ENCODE peak calls at places on chromosomes 11 and 22, in ten cellular contexts. W is HFFc6, L is fibroblast of pulmonary artery, K is Calu3, Q is hepatocyte, T is H9, G is esophagus muscularis mucosa, R is neural progenitor cell, X is fibroblast of lung, E is PC-3. C is an unnamed sample.

GRCh38 chr11:66875376-66875775 is 18.5 kb downstream of the LRFN4 start:
- DNase-seq in X (no peak), Q (no peak), L (no peak), R (no peak), W (no peak), T (no peak), E (no peak), G (no peak), K (no peak), C (no peak)

GRCh38 chr22:27842994-27843431 is 41.5 kb upstream of the MN1 start:
- DNase-seq in W (no peak), Q (no peak), X (no peak), K (no peak), R (no peak), E (no peak), T (no peak), L (no peak), G (no peak), C (no peak)

GRCh38 chr22:40890881-40891280 is 29.0 kb upstream of the DNAJB7 start:
- DNase-seq in L (peak), R (no peak), Q (no peak), K (no peak), W (peak), G (no peak), X (peak), E (no peak), T (no peak), C (no peak)

GRCh38 chr11:33835143-33835878 is 56.6 kb downstream of the LMO2 start:
- DNase-seq in L (peak), K (no peak), W (peak), Q (peak), E (peak), X (peak), R (no peak), T (no peak), G (no peak), C (no peak)

GRCh38 chr22:19105867-19106802 is 16.1 kb downstream of the DGCR2 start:
- DNase-seq in E (peak), G (no peak), K (no peak), X (no peak), W (no peak), Q (no peak), T (peak), R (peak), L (no peak), C (no peak)

GRCh38 chr22:27798526-27799333 is 2.8 kb downstream of the MN1 start:
- DNase-seq in G (no peak), W (no peak), Q (no peak), X (peak), E (no peak), T (peak), R (peak), L (peak), K (no peak), C (no peak)

GRCh38 chr22:34973926-34974325 is 92.0 kb upstream of the ISX start:
- DNase-seq in Q (no peak), R (peak), E (no peak), X (peak), K (no peak), W (no peak), G (no peak), T (no peak), L (no peak), C (no peak)

GRCh38 chr11:47355283-47356128 is 3.0 kb upstream of the MYBPC3 start:
- DNase-seq in T (peak), K (peak), E (peak), G (peak), W (peak), L (peak), R (peak), Q (peak), X (peak), C (no peak)

GRCh38 chr11:12066799-12067508 is 43.4 kb upstream of the MICAL2 start:
- DNase-seq in T (peak), L (peak), G (no peak), R (peak), E (peak), W (peak), Q (peak), X (no peak), K (peak), C (no peak)

GRCh38 chr22:17205432-17205831 is 13.8 kb downstream of the ADA2 start:
- DNase-seq in R (no peak), T (no peak), X (no peak), L (no peak), E (no peak), K (no peak), W (no peak), Q (no peak), G (no peak), C (no peak)

GRCh38 chr22:48157676-48158075 is 1395.2 kb downstream of the TBC1D22A start:
- DNase-seq in T (no peak), X (no peak), R (no peak), W (no peak), Q (no peak), G (no peak), L (no peak), K (no peak), E (no peak), C (no peak)

GRCh38 chr11:64545605-64546004 is 45.4 kb upstream of the SLC22A12 start:
- DNase-seq in X (peak), T (no peak), G (no peak), E (peak), W (peak), R (no peak), L (peak), Q (no peak), K (peak), C (peak)

GRCh38 chr11:94130589-94131362 is 2.1 kb downstream of the PANX1 start:
- DNase-seq in K (no peak), T (no peak), X (peak), Q (peak), E (peak), G (peak), L (peak), W (peak), R (no peak), C (no peak)

GRCh38 chr22:50299724-50300619 is 7.5 kb downstream of the PLXNB2 start:
- DNase-seq in L (no peak), W (no peak), X (no peak), Q (peak), R (peak), G (no peak), E (no peak), T (peak), K (peak), C (no peak)

GRCh38 chr11:17003426-17003825 is 10.8 kb downstream of the PLEKHA7 start:
- DNase-seq in T (no peak), Q (no peak), E (no peak), R (no peak), G (no peak), X (no peak), L (no peak), W (no peak), K (no peak), C (no peak)

GRCh38 chr11:17012179-17012578 is 2.0 kb downstream of the PLEKHA7 start:
- DNase-seq in T (peak), X (no peak), L (no peak), Q (no peak), W (no peak), R (no peak), G (no peak), K (no peak), E (no peak), C (no peak)

GRCh38 chr11:17004486-17005148 is 9.6 kb downstream of the PLEKHA7 start:
- DNase-seq in Q (no peak), K (no peak), X (no peak), L (no peak), T (no peak), G (no peak), E (peak), W (no peak), R (no peak), C (no peak)

GRCh38 chr11:17010851-17011420 is 3.3 kb downstream of the PLEKHA7 start:
- DNase-seq in Q (no peak), T (no peak), K (no peak), R (no peak), L (no peak), G (no peak), X (no peak), W (no peak), E (no peak), C (no peak)

GRCh38 chr11:17008099-17008498 is 6.1 kb downstream of the PLEKHA7 start:
- DNase-seq in T (no peak), R (no peak), G (no peak), L (no peak), W (no peak), K (no peak), Q (no peak), E (no peak), X (no peak), C (no peak)
- TF ChIP-seq CTCF in T (no peak), R (no peak), G (no peak), L (no peak), W (no peak), K (no peak), Q (no peak), E (no peak), X (no peak), C (no peak)

DNA sequence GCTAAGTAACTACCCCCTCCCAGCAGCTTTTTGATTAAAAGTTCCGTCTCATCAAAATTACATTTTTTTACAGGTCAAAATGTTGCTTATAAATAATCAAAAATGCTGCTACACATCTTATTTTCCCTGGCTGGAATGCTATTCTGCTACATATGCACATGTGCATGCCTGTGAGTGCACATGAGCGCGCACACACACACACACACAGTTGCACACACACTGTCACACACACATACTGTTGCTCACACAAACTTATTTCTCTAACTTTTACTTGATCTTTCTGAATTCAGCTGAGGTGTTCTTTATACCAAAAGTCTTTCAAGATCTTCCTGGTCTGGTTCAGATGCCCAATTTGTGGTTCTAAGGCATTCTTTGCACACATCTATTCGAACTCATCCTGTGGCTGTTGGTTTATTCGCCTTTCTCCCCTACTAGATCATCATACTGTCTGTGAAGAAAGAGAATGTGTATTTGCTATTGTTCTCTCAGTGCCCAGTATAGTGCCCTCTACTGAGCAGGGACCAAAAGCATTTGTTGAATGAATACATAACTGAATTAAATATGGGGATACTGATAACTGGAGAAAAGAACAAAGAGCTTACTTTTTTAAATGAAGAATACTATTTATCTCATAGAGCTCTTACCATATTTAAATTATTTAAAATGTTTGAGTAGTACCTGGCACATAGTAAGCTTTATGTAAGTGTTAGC is 68.1 kb upstream of the CCDC179 start:
- DNase-seq in E (no peak), G (no peak), T (no peak), X (no peak), R (no peak), Q (no peak), L (peak), W (no peak), K (no peak), C (no peak)
- TF ChIP-seq CTCF in E (peak), G (no peak), T (peak), X (peak), R (peak), Q (peak), L (peak), W (peak), K (no peak), C (no peak)

DNA sequence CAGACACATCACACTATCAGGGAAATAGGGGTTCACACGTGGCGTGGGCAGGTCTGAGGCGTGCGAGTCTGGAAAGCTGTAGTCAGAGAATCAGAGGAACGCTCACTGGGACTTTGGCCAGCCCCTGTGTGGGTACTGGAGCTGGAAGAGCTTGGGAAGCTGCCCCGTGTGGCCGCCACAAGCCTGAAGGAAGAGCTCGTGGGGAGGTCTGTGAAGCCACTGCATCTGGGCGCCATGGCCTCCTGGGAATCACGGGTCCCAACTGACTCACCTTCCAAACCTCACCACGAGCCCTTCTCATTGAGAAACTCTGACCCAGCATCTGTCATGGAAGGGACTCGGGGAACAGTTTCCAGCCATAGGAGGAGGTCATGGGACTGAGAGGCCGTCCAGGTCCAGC is 5.9 kb upstream of the MRGPRF start:
- DNase-seq in K (no peak), R (no peak), E (no peak), G (no peak), X (peak), W (peak), Q (no peak), L (no peak), T (no peak), C (no peak)
- TF ChIP-seq CTCF in K (no peak), R (no peak), E (no peak), G (peak), X (no peak), W (no peak), Q (no peak), L (no peak), T (no peak), C (no peak)

DNA sequence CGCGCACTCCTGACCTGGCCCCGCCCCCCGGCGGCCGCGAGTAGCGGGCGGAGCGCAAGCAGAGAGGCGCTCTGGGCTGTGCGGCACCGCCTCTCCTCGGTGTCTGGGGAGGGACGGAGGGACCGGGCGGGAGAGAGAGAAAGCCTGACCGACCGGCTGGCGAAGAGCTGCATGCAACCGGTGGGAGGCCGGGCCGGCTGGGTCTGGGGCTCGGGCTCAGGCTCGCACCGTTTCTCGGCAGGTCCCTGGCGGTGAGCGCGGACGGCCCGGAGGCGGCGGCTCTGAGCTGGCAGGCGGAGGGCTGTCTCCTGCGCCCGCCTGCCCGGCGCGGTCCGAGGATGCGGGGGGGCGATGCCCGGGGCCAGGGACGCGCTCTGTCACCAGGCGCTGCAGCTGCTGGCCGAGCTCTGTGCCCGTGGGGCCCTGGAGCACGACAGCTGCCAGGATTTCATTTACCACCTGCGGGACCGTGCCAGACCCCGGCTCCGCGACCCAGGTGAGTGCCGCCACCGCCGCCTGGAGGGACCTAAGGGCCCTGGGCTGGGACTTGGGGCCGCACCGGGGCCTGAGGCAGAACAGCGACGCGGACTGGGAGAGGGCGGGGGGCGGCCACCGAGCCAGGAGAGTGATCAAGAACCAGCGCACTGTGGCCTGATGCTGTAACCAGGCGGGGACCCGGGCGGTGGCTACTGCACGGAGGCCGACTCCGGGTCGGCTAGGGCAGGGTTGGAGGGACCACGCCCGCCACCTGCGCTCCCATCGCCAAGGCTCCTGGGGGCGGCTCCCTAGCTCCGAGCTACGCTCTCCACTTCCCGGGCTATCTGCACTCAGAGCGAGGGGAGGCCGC is at the start of gene SYT9:
- DNase-seq in L (peak), R (peak), X (peak), K (no peak), G (no peak), Q (peak), T (peak), W (no peak), E (peak), C (no peak)
- TF ChIP-seq CTCF in L (no peak), R (peak), X (no peak), K (no peak), G (no peak), Q (peak), T (peak), W (no peak), E (no peak), C (no peak)

DNA sequence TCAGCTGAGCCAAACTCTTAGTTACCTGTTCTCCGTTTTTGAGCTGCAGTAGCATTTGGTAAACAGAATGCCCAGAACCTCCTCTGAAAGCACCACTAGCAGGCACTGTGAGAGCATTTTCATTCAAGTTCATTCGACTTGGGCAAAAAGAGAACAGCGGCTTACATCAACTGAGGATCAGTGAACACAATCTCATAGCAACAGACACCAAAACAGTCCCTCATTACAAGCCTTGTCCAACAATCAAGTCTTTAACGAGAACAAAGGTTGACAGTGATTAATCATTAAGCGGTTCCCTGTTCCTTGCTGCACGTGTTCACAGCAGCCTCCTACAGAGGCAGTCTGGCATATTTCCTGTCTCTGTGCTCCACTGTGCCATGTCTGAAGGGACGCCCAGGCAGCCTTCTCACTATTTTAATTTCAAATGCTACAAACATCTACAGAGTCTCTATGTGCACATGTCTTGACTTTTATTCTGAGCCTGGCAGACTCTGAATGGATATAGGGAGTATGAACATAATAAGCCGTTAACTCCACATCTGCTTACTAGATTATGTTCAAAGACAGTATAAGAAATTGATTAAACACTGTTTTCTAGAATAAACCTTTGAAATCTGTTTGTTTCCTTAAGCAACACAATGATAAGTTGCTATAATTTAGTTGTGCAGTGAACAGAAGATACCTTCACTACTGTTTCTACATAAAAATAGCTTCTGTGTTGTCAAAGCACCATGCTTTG is 88.3 kb upstream of the MTMR2 start:
- DNase-seq in R (peak), E (peak), K (peak), T (peak), X (peak), W (peak), Q (peak), L (peak), G (no peak), C (no peak)
- TF ChIP-seq CTCF in R (peak), E (peak), K (no peak), T (peak), X (peak), W (peak), Q (peak), L (peak), G (peak), C (no peak)

GRCh38 chr11:15770798-15771414 is 585.4 kb downstream of the SOX6 start:
- DNase-seq in X (peak), T (peak), W (no peak), E (no peak), L (peak), Q (peak), G (no peak), K (peak), R (peak), C (no peak)
- TF ChIP-seq CTCF in X (peak), T (peak), W (peak), E (peak), L (peak), Q (peak), G (peak), K (no peak), R (peak), C (peak)

GRCh38 chr11:42770444-42771065 is 541.2 kb upstream of the API5 start:
- DNase-seq in T (peak), G (no peak), E (peak), W (no peak), L (peak), K (no peak), Q (peak), X (peak), R (peak), C (no peak)
- TF ChIP-seq CTCF in T (peak), G (peak), E (peak), W (peak), L (peak), K (no peak), Q (peak), X (peak), R (peak), C (peak)

GRCh38 chr11:21511835-21512440 is 680.9 kb upstream of the ANO5 start:
- DNase-seq in X (peak), R (peak), Q (peak), E (peak), T (peak), G (no peak), K (peak), L (peak), W (peak), C (peak)
- TF ChIP-seq CTCF in X (no peak), R (peak), Q (peak), E (peak), T (peak), G (peak), K (peak), L (peak), W (peak), C (peak)

DNA sequence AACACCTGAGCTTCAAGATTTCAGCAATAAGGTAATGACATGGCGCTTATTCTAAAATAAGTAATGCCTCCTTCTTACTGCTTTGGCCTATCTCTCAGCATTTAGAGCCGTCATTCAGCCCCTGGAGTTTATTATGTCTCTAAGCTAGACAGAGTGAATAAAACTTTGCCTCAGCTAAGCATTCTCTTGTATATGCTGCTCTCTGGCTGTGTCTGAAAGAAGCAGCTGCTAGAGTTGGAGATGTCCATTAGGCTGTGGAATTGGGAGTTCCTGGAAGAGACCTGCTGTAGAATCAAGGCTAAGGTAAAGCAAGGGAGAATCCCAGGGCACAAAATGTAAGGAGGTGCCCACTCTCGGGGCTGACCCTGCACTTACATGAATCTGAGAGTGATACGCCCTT is 35.5 kb upstream of the TTC12 start:
- DNase-seq in G (no peak), K (no peak), Q (no peak), R (no peak), L (peak), T (no peak), X (no peak), W (no peak), E (no peak), C (no peak)
- TF ChIP-seq CTCF in G (no peak), K (no peak), Q (peak), R (peak), L (no peak), T (no peak), X (no peak), W (no peak), E (no peak), C (no peak)

C was measured in CD14-positive monocyte.